ENCODE peak calls at places on chromosomes 2 and 18, in six cellular contexts. One of them, this sample, is unnamed.

GRCh38 chr18:76486029-76486428 is 9.0 kb downstream of the ZNF516 start:
- DNase-seq in breast epithelium: no peak
- DNase-seq in colonic mucosa: no peak
- DNase-seq in T follicular helper cell: no peak
- DNase-seq in fibroblast of lung: no peak
- DNase-seq in posterior cingulate gyrus: no peak
- DNase-seq in this sample: no peak

GRCh38 chr2:65300134-65300771 is 72.6 kb downstream of the ACTR2 start:
- DNase-seq in breast epithelium: peak
- DNase-seq in colonic mucosa: peak
- DNase-seq in T follicular helper cell: no peak
- DNase-seq in fibroblast of lung: peak
- DNase-seq in posterior cingulate gyrus: peak
- DNase-seq in this sample: peak

GRCh38 chr2:153169567-153169966 is 309.0 kb downstream of the RPRM start:
- DNase-seq in breast epithelium: no peak
- DNase-seq in colonic mucosa: no peak
- DNase-seq in T follicular helper cell: no peak
- DNase-seq in fibroblast of lung: no peak
- DNase-seq in posterior cingulate gyrus: no peak
- DNase-seq in this sample: no peak

GRCh38 chr2:111900859-111901258 is 2.5 kb downstream of the MERTK start:
- DNase-seq in breast epithelium: no peak
- DNase-seq in colonic mucosa: peak
- DNase-seq in T follicular helper cell: no peak
- DNase-seq in fibroblast of lung: peak
- DNase-seq in posterior cingulate gyrus: peak
- DNase-seq in this sample: no peak

GRCh38 chr2:2324119-2324518 is 7.0 kb downstream of the MYT1L start:
- DNase-seq in breast epithelium: no peak
- DNase-seq in colonic mucosa: no peak
- DNase-seq in T follicular helper cell: no peak
- DNase-seq in fibroblast of lung: no peak
- DNase-seq in posterior cingulate gyrus: no peak
- DNase-seq in this sample: peak

GRCh38 chr18:34528177-34528576 is 181.9 kb upstream of the DTNA start:
- DNase-seq in breast epithelium: no peak
- DNase-seq in colonic mucosa: no peak
- DNase-seq in T follicular helper cell: no peak
- DNase-seq in fibroblast of lung: no peak
- DNase-seq in posterior cingulate gyrus: no peak
- DNase-seq in this sample: no peak

GRCh38 chr2:16948073-16948472 is 282.4 kb upstream of the CYRIA start:
- DNase-seq in breast epithelium: no peak
- DNase-seq in colonic mucosa: no peak
- DNase-seq in T follicular helper cell: no peak
- DNase-seq in fibroblast of lung: no peak
- DNase-seq in posterior cingulate gyrus: no peak
- DNase-seq in this sample: no peak

GRCh38 chr2:80351229-80351628 is 46.7 kb upstream of the LRRTM1 start:
- DNase-seq in breast epithelium: no peak
- DNase-seq in colonic mucosa: no peak
- DNase-seq in T follicular helper cell: no peak
- DNase-seq in fibroblast of lung: peak
- DNase-seq in posterior cingulate gyrus: no peak
- DNase-seq in this sample: no peak

GRCh38 chr2:16134436-16135165 is 194.3 kb downstream of the MYCN start:
- DNase-seq in breast epithelium: no peak
- DNase-seq in colonic mucosa: no peak
- DNase-seq in T follicular helper cell: no peak
- DNase-seq in fibroblast of lung: no peak
- DNase-seq in posterior cingulate gyrus: no peak
- DNase-seq in this sample: no peak

GRCh38 chr2:223619486-223620129 is 17.4 kb upstream of the SCG2 start:
- DNase-seq in breast epithelium: no peak
- DNase-seq in colonic mucosa: no peak
- DNase-seq in T follicular helper cell: no peak
- DNase-seq in fibroblast of lung: no peak
- DNase-seq in posterior cingulate gyrus: no peak
- DNase-seq in this sample: no peak

GRCh38 chr2:70766357-70767093 is 1.5 kb downstream of the ADD2 start:
- DNase-seq in breast epithelium: no peak
- DNase-seq in colonic mucosa: no peak
- DNase-seq in T follicular helper cell: no peak
- DNase-seq in fibroblast of lung: no peak
- DNase-seq in posterior cingulate gyrus: no peak
- DNase-seq in this sample: no peak

GRCh38 chr2:185417111-185417510 is 321.5 kb upstream of the FSIP2 start:
- DNase-seq in breast epithelium: no peak
- DNase-seq in colonic mucosa: no peak
- DNase-seq in T follicular helper cell: no peak
- DNase-seq in fibroblast of lung: peak
- DNase-seq in posterior cingulate gyrus: no peak
- DNase-seq in this sample: no peak

GRCh38 chr2:21404827-21405625 is 281.3 kb downstream of the TDRD15 start:
- DNase-seq in breast epithelium: no peak
- DNase-seq in colonic mucosa: no peak
- DNase-seq in T follicular helper cell: no peak
- DNase-seq in fibroblast of lung: no peak
- DNase-seq in posterior cingulate gyrus: no peak
- DNase-seq in this sample: no peak

GRCh38 chr2:65429799-65430514 is 2.4 kb downstream of the SPRED2 start:
- DNase-seq in breast epithelium: no peak
- DNase-seq in colonic mucosa: peak
- DNase-seq in T follicular helper cell: no peak
- DNase-seq in fibroblast of lung: no peak
- DNase-seq in posterior cingulate gyrus: no peak
- DNase-seq in this sample: no peak

GRCh38 chr2:55419236-55419513 is 481 bp downstream of the CCDC88A start:
- DNase-seq in breast epithelium: no peak
- DNase-seq in colonic mucosa: peak
- DNase-seq in T follicular helper cell: no peak
- DNase-seq in fibroblast of lung: peak
- DNase-seq in posterior cingulate gyrus: peak
- DNase-seq in this sample: peak

GRCh38 chr18:33588361-33588760 is 10.3 kb downstream of the ASXL3 start:
- DNase-seq in breast epithelium: no peak
- DNase-seq in colonic mucosa: no peak
- DNase-seq in T follicular helper cell: no peak
- DNase-seq in fibroblast of lung: no peak
- DNase-seq in posterior cingulate gyrus: no peak
- DNase-seq in this sample: no peak

GRCh38 chr2:228318218-228318617 is 136.7 kb upstream of the SPHKAP start:
- DNase-seq in breast epithelium: no peak
- DNase-seq in colonic mucosa: peak
- DNase-seq in T follicular helper cell: no peak
- DNase-seq in fibroblast of lung: no peak
- DNase-seq in posterior cingulate gyrus: no peak
- DNase-seq in this sample: no peak

GRCh38 chr2:236464140-236464539 is 105.5 kb upstream of the ACKR3 start:
- DNase-seq in breast epithelium: no peak
- DNase-seq in colonic mucosa: no peak
- DNase-seq in T follicular helper cell: no peak
- DNase-seq in fibroblast of lung: no peak
- DNase-seq in posterior cingulate gyrus: no peak
- DNase-seq in this sample: no peak

GRCh38 chr2:240392084-240392947 is 43.1 kb upstream of the GPC1 start:
- DNase-seq in breast epithelium: peak
- DNase-seq in colonic mucosa: no peak
- DNase-seq in T follicular helper cell: no peak
- DNase-seq in fibroblast of lung: no peak
- DNase-seq in posterior cingulate gyrus: no peak
- DNase-seq in this sample: no peak

GRCh38 chr2:240449764-240450531 is 14.5 kb downstream of the GPC1 start:
- DNase-seq in breast epithelium: no peak
- DNase-seq in colonic mucosa: no peak
- DNase-seq in T follicular helper cell: no peak
- DNase-seq in fibroblast of lung: no peak
- DNase-seq in posterior cingulate gyrus: peak
- DNase-seq in this sample: no peak

GRCh38 chr2:98702896-98703620 is 27.9 kb downstream of the MGAT4A start:
- DNase-seq in breast epithelium: no peak
- DNase-seq in colonic mucosa: no peak
- DNase-seq in T follicular helper cell: no peak
- DNase-seq in fibroblast of lung: no peak
- DNase-seq in posterior cingulate gyrus: no peak
- DNase-seq in this sample: no peak

GRCh38 chr2:159933727-159934049 is 128.7 kb downstream of the PLA2R1 start:
- DNase-seq in breast epithelium: no peak
- DNase-seq in colonic mucosa: no peak
- DNase-seq in T follicular helper cell: no peak
- DNase-seq in fibroblast of lung: no peak
- DNase-seq in posterior cingulate gyrus: no peak
- DNase-seq in this sample: no peak

GRCh38 chr2:76813084-76813483 is 709.1 kb downstream of the LRRTM4 start:
- DNase-seq in breast epithelium: no peak
- DNase-seq in colonic mucosa: no peak
- DNase-seq in T follicular helper cell: no peak
- DNase-seq in fibroblast of lung: no peak
- DNase-seq in posterior cingulate gyrus: no peak
- DNase-seq in this sample: no peak

GRCh38 chr2:108169982-108170625 is 69.7 kb upstream of the SULT1C3 start:
- DNase-seq in breast epithelium: no peak
- DNase-seq in colonic mucosa: no peak
- DNase-seq in T follicular helper cell: no peak
- DNase-seq in fibroblast of lung: peak
- DNase-seq in posterior cingulate gyrus: no peak
- DNase-seq in this sample: no peak

GRCh38 chr18:64259871-64260270 is 111.0 kb upstream of the LINC00305 start:
- DNase-seq in breast epithelium: no peak
- DNase-seq in colonic mucosa: no peak
- DNase-seq in T follicular helper cell: no peak
- DNase-seq in fibroblast of lung: no peak
- DNase-seq in posterior cingulate gyrus: no peak
- DNase-seq in this sample: no peak

GRCh38 chr2:341912-342311 is 54.0 kb upstream of the ALKAL2 start:
- DNase-seq in breast epithelium: no peak
- DNase-seq in colonic mucosa: no peak
- DNase-seq in T follicular helper cell: no peak
- DNase-seq in fibroblast of lung: no peak
- DNase-seq in posterior cingulate gyrus: no peak
- DNase-seq in this sample: no peak

GRCh38 chr18:3529597-3529996 is 79.6 kb downstream of the TGIF1 start:
- DNase-seq in breast epithelium: no peak
- DNase-seq in colonic mucosa: no peak
- DNase-seq in T follicular helper cell: no peak
- DNase-seq in fibroblast of lung: no peak
- DNase-seq in posterior cingulate gyrus: no peak
- DNase-seq in this sample: no peak

GRCh38 chr2:231611273-231612198 is 18.9 kb downstream of the TEX44 start:
- DNase-seq in breast epithelium: no peak
- DNase-seq in colonic mucosa: peak
- DNase-seq in T follicular helper cell: no peak
- DNase-seq in fibroblast of lung: peak
- DNase-seq in posterior cingulate gyrus: no peak
- DNase-seq in this sample: peak

GRCh38 chr2:186879312-186879711 is 30.3 kb upstream of the ZSWIM2 start:
- DNase-seq in breast epithelium: no peak
- DNase-seq in colonic mucosa: no peak
- DNase-seq in T follicular helper cell: no peak
- DNase-seq in fibroblast of lung: peak
- DNase-seq in posterior cingulate gyrus: no peak
- DNase-seq in this sample: no peak

GRCh38 chr2:46723346-46723745 is 192.3 kb downstream of the MCFD2 start:
- DNase-seq in breast epithelium: no peak
- DNase-seq in colonic mucosa: no peak
- DNase-seq in T follicular helper cell: no peak
- DNase-seq in fibroblast of lung: no peak
- DNase-seq in posterior cingulate gyrus: no peak
- DNase-seq in this sample: no peak

GRCh38 chr2:134778372-134778771 is 59.6 kb upstream of the TMEM163 start:
- DNase-seq in breast epithelium: no peak
- DNase-seq in colonic mucosa: no peak
- DNase-seq in T follicular helper cell: no peak
- DNase-seq in fibroblast of lung: no peak
- DNase-seq in posterior cingulate gyrus: no peak
- DNase-seq in this sample: no peak

GRCh38 chr2:77397763-77398162 is 124.4 kb downstream of the LRRTM4 start:
- DNase-seq in breast epithelium: no peak
- DNase-seq in colonic mucosa: no peak
- DNase-seq in T follicular helper cell: no peak
- DNase-seq in fibroblast of lung: no peak
- DNase-seq in posterior cingulate gyrus: no peak
- DNase-seq in this sample: no peak

GRCh38 chr2:24620936-24621335 is 129.9 kb downstream of the NCOA1 start:
- DNase-seq in breast epithelium: no peak
- DNase-seq in colonic mucosa: no peak
- DNase-seq in T follicular helper cell: no peak
- DNase-seq in fibroblast of lung: peak
- DNase-seq in posterior cingulate gyrus: no peak
- DNase-seq in this sample: no peak

GRCh38 chr2:64274399-64275173 is 130.4 kb upstream of the PELI1 start:
- DNase-seq in breast epithelium: no peak
- DNase-seq in colonic mucosa: no peak
- DNase-seq in T follicular helper cell: no peak
- DNase-seq in fibroblast of lung: peak
- DNase-seq in posterior cingulate gyrus: no peak
- DNase-seq in this sample: no peak

GRCh38 chr2:182240862-182241371 is 185.9 kb downstream of the PDE1A start:
- DNase-seq in breast epithelium: no peak
- DNase-seq in colonic mucosa: peak
- DNase-seq in T follicular helper cell: no peak
- DNase-seq in fibroblast of lung: peak
- DNase-seq in posterior cingulate gyrus: no peak
- DNase-seq in this sample: no peak

GRCh38 chr2:20557635-20558034 is 93.3 kb downstream of the HS1BP3 start:
- DNase-seq in breast epithelium: no peak
- DNase-seq in colonic mucosa: no peak
- DNase-seq in T follicular helper cell: no peak
- DNase-seq in fibroblast of lung: no peak
- DNase-seq in posterior cingulate gyrus: no peak
- DNase-seq in this sample: no peak

GRCh38 chr2:120499784-120500495 is 154.0 kb downstream of the INHBB start:
- DNase-seq in breast epithelium: no peak
- DNase-seq in colonic mucosa: no peak
- DNase-seq in T follicular helper cell: no peak
- DNase-seq in fibroblast of lung: no peak
- DNase-seq in posterior cingulate gyrus: no peak
- DNase-seq in this sample: no peak

GRCh38 chr2:240994161-240994896 is 4.1 kb upstream of the SNED1 start:
- DNase-seq in breast epithelium: peak
- DNase-seq in colonic mucosa: no peak
- DNase-seq in T follicular helper cell: no peak
- DNase-seq in fibroblast of lung: no peak
- DNase-seq in posterior cingulate gyrus: no peak
- DNase-seq in this sample: peak

GRCh38 chr2:135942936-135943688 is 42.3 kb downstream of the DARS1 start:
- DNase-seq in breast epithelium: no peak
- DNase-seq in colonic mucosa: no peak
- DNase-seq in T follicular helper cell: no peak
- DNase-seq in fibroblast of lung: no peak
- DNase-seq in posterior cingulate gyrus: no peak
- DNase-seq in this sample: no peak